ENCODE peak calls at places on chromosomes 11 and 22, in four cellular contexts. One of them, this sample, is unnamed.

GRCh38 chr11:94558468-94558867 is 8.7 kb upstream of the PIWIL4 start:
- DNase-seq in colonic mucosa: no peak
- DNase-seq in WERI-Rb-1: no peak
- DNase-seq in Kasumi-1: peak
- DNase-seq in this sample: no peak

GRCh38 chr11:132008872-132009271 is 638.5 kb downstream of the NTM start:
- DNase-seq in colonic mucosa: no peak
- DNase-seq in WERI-Rb-1: no peak
- DNase-seq in Kasumi-1: no peak
- DNase-seq in this sample: no peak

GRCh38 chr11:79259800-79260199 is 181.0 kb downstream of the TENM4 start:
- DNase-seq in colonic mucosa: no peak
- DNase-seq in WERI-Rb-1: no peak
- DNase-seq in Kasumi-1: no peak
- DNase-seq in this sample: no peak

GRCh38 chr11:15104166-15104565 is 10.6 kb upstream of the INSC start:
- DNase-seq in colonic mucosa: no peak
- DNase-seq in WERI-Rb-1: no peak
- DNase-seq in Kasumi-1: no peak
- DNase-seq in this sample: no peak

GRCh38 chr11:59551651-59552521 is 40.5 kb downstream of the OR4D9 start:
- DNase-seq in colonic mucosa: no peak
- DNase-seq in WERI-Rb-1: no peak
- DNase-seq in Kasumi-1: peak
- DNase-seq in this sample: peak

GRCh38 chr11:15248749-15249148 is 134.0 kb downstream of the INSC start:
- DNase-seq in colonic mucosa: no peak
- DNase-seq in WERI-Rb-1: peak
- DNase-seq in Kasumi-1: no peak
- DNase-seq in this sample: no peak

GRCh38 chr11:74357449-74357848 is 40.8 kb downstream of the PGM2L1 start:
- DNase-seq in colonic mucosa: no peak
- DNase-seq in WERI-Rb-1: no peak
- DNase-seq in Kasumi-1: no peak
- DNase-seq in this sample: no peak

GRCh38 chr11:31375866-31376265 is 6.2 kb downstream of the DNAJC24 start:
- DNase-seq in colonic mucosa: no peak
- DNase-seq in WERI-Rb-1: no peak
- DNase-seq in Kasumi-1: no peak
- DNase-seq in this sample: no peak

GRCh38 chr11:3056296-3057068 is 741 bp downstream of the CARS1 start:
- DNase-seq in colonic mucosa: peak
- DNase-seq in WERI-Rb-1: no peak
- DNase-seq in Kasumi-1: no peak
- DNase-seq in this sample: no peak

GRCh38 chr11:116517077-116517476 is 255.7 kb downstream of the BUD13 start:
- DNase-seq in colonic mucosa: no peak
- DNase-seq in WERI-Rb-1: peak
- DNase-seq in Kasumi-1: no peak
- DNase-seq in this sample: no peak

GRCh38 chr11:24794064-24794463 is 297.2 kb downstream of the LUZP2 start:
- DNase-seq in colonic mucosa: no peak
- DNase-seq in WERI-Rb-1: no peak
- DNase-seq in Kasumi-1: no peak
- DNase-seq in this sample: no peak

GRCh38 chr11:125621995-125622394 is 3.0 kb upstream of the CHEK1 start:
- DNase-seq in colonic mucosa: no peak
- DNase-seq in WERI-Rb-1: no peak
- DNase-seq in Kasumi-1: no peak
- DNase-seq in this sample: no peak

GRCh38 chr11:117419136-117419914 is 91.7 kb downstream of the CEP164 start:
- DNase-seq in colonic mucosa: no peak
- DNase-seq in WERI-Rb-1: no peak
- DNase-seq in Kasumi-1: no peak
- DNase-seq in this sample: no peak

GRCh38 chr22:28997342-28997741 is 64.3 kb downstream of the C22orf31 start:
- DNase-seq in colonic mucosa: no peak
- DNase-seq in WERI-Rb-1: no peak
- DNase-seq in Kasumi-1: no peak
- DNase-seq in this sample: no peak

GRCh38 chr11:29002816-29003215 is 894.6 kb downstream of the METTL15 start:
- DNase-seq in colonic mucosa: no peak
- DNase-seq in WERI-Rb-1: no peak
- DNase-seq in Kasumi-1: peak
- DNase-seq in this sample: no peak

GRCh38 chr11:68340784-68341556 is 28.6 kb downstream of the LRP5 start:
- DNase-seq in colonic mucosa: no peak
- DNase-seq in WERI-Rb-1: no peak
- DNase-seq in Kasumi-1: no peak
- DNase-seq in this sample: no peak

GRCh38 chr22:49848690-49849160 is 4.9 kb upstream of the ZBED4 start:
- DNase-seq in colonic mucosa: no peak
- DNase-seq in WERI-Rb-1: no peak
- DNase-seq in Kasumi-1: no peak
- DNase-seq in this sample: no peak

GRCh38 chr11:128764617-128765095 is 70.8 kb downstream of the FLI1 start:
- DNase-seq in colonic mucosa: peak
- DNase-seq in WERI-Rb-1: no peak
- DNase-seq in Kasumi-1: no peak
- DNase-seq in this sample: no peak

GRCh38 chr22:49966041-49966715 is 5.6 kb downstream of the PIM3 start:
- DNase-seq in colonic mucosa: peak
- DNase-seq in WERI-Rb-1: no peak
- DNase-seq in Kasumi-1: no peak
- DNase-seq in this sample: no peak

GRCh38 chr11:61056981-61057380 is 45.3 kb upstream of the CD5 start:
- DNase-seq in colonic mucosa: no peak
- DNase-seq in WERI-Rb-1: no peak
- DNase-seq in Kasumi-1: no peak
- DNase-seq in this sample: no peak

GRCh38 chr11:121082670-121083069 is 18.4 kb upstream of the TECTA start:
- DNase-seq in colonic mucosa: no peak
- DNase-seq in WERI-Rb-1: no peak
- DNase-seq in Kasumi-1: no peak
- DNase-seq in this sample: no peak

GRCh38 chr11:36622431-36623136 is 24.5 kb upstream of the RAG2 start:
- DNase-seq in colonic mucosa: no peak
- DNase-seq in WERI-Rb-1: peak
- DNase-seq in Kasumi-1: peak
- DNase-seq in this sample: no peak

This sample was measured in glutamatergic neuron.